ENCODE peak calls at places on chromosomes 5 and 9, in nine cellular contexts. V, G, K, D, M, A, F, Q and P are unnamed samples.

GRCh38 chr5:83035373-83036170 is 41.6 kb downstream of the TMEM167A start:
- DNase-seq in F (no peak), K (no peak), D (no peak), A (peak), V (peak), Q (no peak), M (no peak), G (no peak), P (no peak)

GRCh38 chr5:155850411-155850810 is 476.6 kb upstream of the SGCD start:
- DNase-seq in F (no peak), Q (no peak), K (no peak), A (no peak), D (no peak), G (no peak), V (no peak), M (no peak), P (no peak)

GRCh38 chr5:22852807-22853670 is at the start of gene CDH12:
- DNase-seq in M (no peak), V (peak), K (peak), A (peak), G (peak), Q (peak), F (peak), D (no peak), P (no peak)

GRCh38 chr9:112848316-112849151 is 42.1 kb downstream of the SLC46A2 start:
- DNase-seq in M (no peak), Q (no peak), K (no peak), G (peak), A (no peak), F (peak), V (no peak), D (no peak), P (no peak)

GRCh38 chr5:66415208-66415607 is 181.0 kb upstream of the MAST4 start:
- DNase-seq in A (no peak), D (no peak), G (peak), M (no peak), Q (no peak), F (no peak), V (no peak), K (no peak), P (no peak)

GRCh38 chr5:120479066-120479465 is 15.0 kb downstream of the PRR16 start:
- DNase-seq in D (no peak), F (no peak), Q (no peak), K (no peak), V (no peak), M (no peak), A (no peak), G (no peak), P (no peak)

GRCh38 chr9:88818495-88819201 is 172.6 kb upstream of the S1PR3 start:
- DNase-seq in F (no peak), G (peak), K (no peak), A (peak), D (no peak), M (no peak), V (no peak), Q (no peak), P (no peak)

GRCh38 chr9:16996901-16997491 is 126.5 kb upstream of the BNC2 start:
- DNase-seq in G (peak), Q (no peak), D (no peak), F (no peak), K (no peak), V (no peak), M (no peak), A (no peak), P (no peak)

GRCh38 chr5:142466195-142466951 is 141.6 kb upstream of the SPRY4 start:
- DNase-seq in K (no peak), A (no peak), M (no peak), Q (no peak), V (no peak), G (peak), F (no peak), D (no peak), P (no peak)

GRCh38 chr9:93909242-93909616 is 45.9 kb downstream of the BARX1 start:
- DNase-seq in D (no peak), K (no peak), V (no peak), A (no peak), G (no peak), M (no peak), F (no peak), Q (no peak), P (no peak)

GRCh38 chr9:81562221-81563019 is 126.9 kb downstream of the TLE1 start:
- DNase-seq in G (no peak), Q (no peak), F (no peak), V (peak), A (no peak), D (no peak), M (no peak), K (peak), P (peak)

GRCh38 chr5:53364098-53364497 is 116.3 kb upstream of the FST start:
- DNase-seq in D (no peak), G (peak), A (no peak), K (no peak), Q (no peak), V (no peak), F (no peak), M (no peak), P (no peak)

GRCh38 chr9:132411091-132411508 is 1.1 kb downstream of the CFAP77 start:
- DNase-seq in M (no peak), K (peak), V (peak), D (peak), F (peak), G (peak), A (peak), Q (peak), P (no peak)

GRCh38 chr9:131476777-131477345 is 25.9 kb upstream of the POMT1 start:
- DNase-seq in K (no peak), A (no peak), G (no peak), M (no peak), V (no peak), Q (no peak), D (no peak), F (no peak), P (peak)

GRCh38 chr9:15373201-15373530 is 49.5 kb upstream of the SNAPC3 start:
- DNase-seq in F (no peak), V (no peak), A (no peak), K (no peak), Q (no peak), D (no peak), M (no peak), G (no peak), P (no peak)

GRCh38 chr5:9951861-9952260 is 297.8 kb downstream of the ATPSCKMT start:
- DNase-seq in G (no peak), D (no peak), Q (no peak), F (no peak), V (no peak), A (no peak), K (no peak), M (no peak), P (no peak)

GRCh38 chr5:109829331-109829730 is 139.6 kb downstream of the MAN2A1 start:
- DNase-seq in V (no peak), A (no peak), G (no peak), D (no peak), M (no peak), K (no peak), Q (no peak), F (no peak), P (no peak)

GRCh38 chr5:139393497-139394122 is 1.3 kb downstream of the PROB1 start:
- DNase-seq in A (no peak), F (peak), K (no peak), Q (no peak), D (no peak), V (no peak), G (no peak), M (no peak), P (no peak)

GRCh38 chr5:149932445-149933350 is 11.9 kb downstream of the PDE6A start:
- DNase-seq in A (peak), F (peak), Q (no peak), K (no peak), G (no peak), M (no peak), D (peak), V (peak), P (no peak)

GRCh38 chr9:78369644-78370219 is 72.8 kb downstream of the PSAT1 start:
- DNase-seq in A (peak), K (peak), M (no peak), D (peak), Q (peak), V (peak), G (peak), F (peak), P (peak)

GRCh38 chr5:100758306-100758705 is 144.8 kb downstream of the ST8SIA4 start:
- DNase-seq in K (no peak), M (no peak), G (no peak), V (no peak), Q (no peak), D (no peak), A (no peak), F (no peak), P (no peak)

GRCh38 chr9:114674076-114674797 is 7.8 kb downstream of the TEX48 start:
- DNase-seq in A (no peak), Q (no peak), G (no peak), M (no peak), F (no peak), K (no peak), V (no peak), D (no peak), P (no peak)

GRCh38 chr5:92409131-92409530 is 1026.0 kb upstream of the ARRDC3 start:
- DNase-seq in G (no peak), V (no peak), F (no peak), A (no peak), D (no peak), K (no peak), Q (no peak), M (no peak), P (no peak)

GRCh38 chr9:135363556-135363955 is 116.0 kb upstream of the PPP1R26 start:
- DNase-seq in D (no peak), F (no peak), Q (no peak), A (no peak), V (no peak), K (no peak), M (no peak), G (no peak), P (no peak)

GRCh38 chr5:82620957-82621600 is 342.9 kb upstream of the RPS23 start:
- DNase-seq in M (no peak), K (no peak), G (no peak), F (no peak), Q (no peak), V (no peak), D (no peak), A (no peak), P (no peak)

GRCh38 chr5:43973318-43973717 is 370.3 kb downstream of the NNT start:
- DNase-seq in Q (no peak), G (peak), A (no peak), V (no peak), F (no peak), K (no peak), D (no peak), M (no peak), P (no peak)
- TF ChIP-seq CTCF in Q (no peak), G (no peak), A (no peak), V (no peak), F (no peak), K (no peak), D (no peak), M (no peak), P (no peak)

GRCh38 chr5:169221519-169221918 is 79.4 kb downstream of the SLIT3 start:
- DNase-seq in A (no peak), G (no peak), M (no peak), Q (no peak), D (no peak), V (no peak), K (no peak), F (no peak), P (no peak)

GRCh38 chr5:169222934-169223594 is 77.9 kb downstream of the SLIT3 start:
- DNase-seq in V (no peak), D (no peak), Q (no peak), A (no peak), M (no peak), K (no peak), F (no peak), G (no peak), P (no peak)

GRCh38 chr5:169225830-169226356 is 75.0 kb downstream of the SLIT3 start:
- DNase-seq in M (no peak), A (no peak), D (no peak), V (no peak), F (no peak), K (no peak), G (no peak), Q (no peak), P (no peak)

GRCh38 chr5:169226904-169227303 is 74.0 kb downstream of the SLIT3 start:
- DNase-seq in D (no peak), G (no peak), K (no peak), F (no peak), M (no peak), A (no peak), V (no peak), Q (no peak), P (no peak)

GRCh38 chr5:169223595-169223953 is 77.4 kb downstream of the SLIT3 start:
- DNase-seq in G (no peak), V (no peak), M (no peak), A (no peak), K (no peak), D (no peak), Q (no peak), F (no peak), P (no peak)
- TF ChIP-seq CTCF in G (no peak), V (no peak), M (no peak), A (no peak), K (no peak), D (no peak), Q (no peak), F (no peak), P (no peak)

GRCh38 chr5:137114529-137114928 is 384.6 kb downstream of the SPOCK1 start:
- DNase-seq in Q (no peak), A (no peak), M (no peak), V (no peak), G (no peak), K (no peak), F (no peak), D (peak), P (no peak)
- TF ChIP-seq CTCF in Q (no peak), A (no peak), M (no peak), V (no peak), G (no peak), K (no peak), F (no peak), D (no peak), P (no peak)

DNA sequence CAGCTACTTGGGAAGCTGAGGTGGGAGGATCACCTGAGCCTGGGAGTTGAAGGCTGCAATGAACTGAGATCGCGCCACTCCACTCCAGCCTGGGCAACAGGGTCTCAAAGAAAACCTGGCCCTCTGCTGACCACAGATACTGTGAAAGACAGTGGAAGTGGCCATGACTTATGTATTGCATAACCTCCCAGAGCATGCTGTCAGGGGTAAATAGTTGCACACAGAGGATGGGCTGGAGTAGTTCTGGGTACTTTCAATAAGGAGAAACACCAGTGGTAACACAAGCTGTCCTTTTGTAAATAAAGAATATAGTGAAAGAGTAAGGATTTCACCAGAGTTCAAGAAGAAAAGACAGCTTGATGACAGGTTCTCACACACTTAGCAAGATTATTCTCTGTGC is 1.8 kb downstream of the ACER2 start:
- DNase-seq in M (no peak), D (no peak), F (no peak), A (no peak), V (no peak), G (peak), Q (no peak), K (no peak), P (no peak)
- TF ChIP-seq CTCF in M (no peak), D (no peak), F (no peak), A (no peak), V (no peak), G (no peak), Q (no peak), K (no peak), P (no peak)

DNA sequence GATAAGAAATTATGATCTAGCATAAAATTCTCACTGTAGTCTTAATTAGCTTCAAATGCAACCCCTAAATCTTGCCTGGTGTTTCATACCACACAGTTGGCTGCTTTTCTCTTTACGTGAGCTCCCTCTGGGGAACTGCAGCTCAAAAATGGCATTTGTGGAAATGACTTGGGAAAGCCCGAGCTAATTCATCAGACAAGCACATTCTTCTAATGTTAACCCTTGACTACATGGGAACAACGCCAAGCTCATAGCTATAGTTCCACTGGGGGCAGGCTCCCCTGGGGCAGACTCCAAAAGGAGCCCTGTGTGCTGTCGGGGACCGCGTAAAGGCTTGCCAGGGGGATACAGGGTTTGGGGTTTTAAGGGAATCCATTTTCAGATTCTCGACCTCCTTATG is 301.3 kb upstream of the DAP start:
- DNase-seq in D (no peak), A (no peak), V (no peak), K (no peak), G (no peak), F (no peak), M (no peak), Q (no peak), P (no peak)
- TF ChIP-seq CTCF in D (no peak), A (no peak), V (no peak), K (no peak), G (no peak), F (no peak), M (no peak), Q (no peak), P (no peak)

GRCh38 chr9:26850995-26851394 is 41.6 kb downstream of the CAAP1 start:
- DNase-seq in Q (no peak), K (no peak), V (no peak), G (no peak), M (no peak), A (no peak), D (no peak), F (no peak), P (no peak)

DNA sequence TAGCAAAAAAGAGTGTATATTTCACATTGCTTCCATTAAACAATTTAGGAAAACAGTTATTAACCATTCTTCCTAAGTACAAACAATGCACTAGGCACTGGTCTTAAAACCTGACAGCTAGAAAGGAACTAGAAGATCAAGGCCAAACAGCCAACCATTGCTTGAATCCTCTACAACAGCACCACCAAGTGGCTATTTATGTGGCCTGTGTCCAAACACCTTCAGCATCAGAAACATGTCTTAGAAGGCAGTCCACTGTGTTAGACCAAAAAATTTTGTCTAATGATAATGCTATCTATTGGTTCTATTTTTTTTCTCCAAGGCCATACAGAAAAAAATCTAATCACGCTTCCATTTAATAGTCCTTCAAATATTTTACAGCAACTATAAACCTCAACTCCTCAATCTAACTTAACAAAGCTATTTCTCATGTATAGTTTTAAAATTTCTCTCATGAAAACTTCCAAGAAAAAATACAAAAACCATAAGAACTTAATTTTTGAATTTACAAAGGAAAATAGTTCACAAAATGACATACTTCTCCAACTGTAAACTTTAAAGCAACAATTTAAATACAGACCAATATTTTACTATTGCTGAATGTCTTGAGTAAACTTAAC is 36.1 kb downstream of the CAAP1 start:
- DNase-seq in Q (peak), A (peak), M (no peak), G (peak), D (peak), V (peak), K (peak), F (peak), P (no peak)
- TF ChIP-seq CTCF in Q (peak), A (peak), M (no peak), G (peak), D (peak), V (peak), K (peak), F (peak), P (no peak)

DNA sequence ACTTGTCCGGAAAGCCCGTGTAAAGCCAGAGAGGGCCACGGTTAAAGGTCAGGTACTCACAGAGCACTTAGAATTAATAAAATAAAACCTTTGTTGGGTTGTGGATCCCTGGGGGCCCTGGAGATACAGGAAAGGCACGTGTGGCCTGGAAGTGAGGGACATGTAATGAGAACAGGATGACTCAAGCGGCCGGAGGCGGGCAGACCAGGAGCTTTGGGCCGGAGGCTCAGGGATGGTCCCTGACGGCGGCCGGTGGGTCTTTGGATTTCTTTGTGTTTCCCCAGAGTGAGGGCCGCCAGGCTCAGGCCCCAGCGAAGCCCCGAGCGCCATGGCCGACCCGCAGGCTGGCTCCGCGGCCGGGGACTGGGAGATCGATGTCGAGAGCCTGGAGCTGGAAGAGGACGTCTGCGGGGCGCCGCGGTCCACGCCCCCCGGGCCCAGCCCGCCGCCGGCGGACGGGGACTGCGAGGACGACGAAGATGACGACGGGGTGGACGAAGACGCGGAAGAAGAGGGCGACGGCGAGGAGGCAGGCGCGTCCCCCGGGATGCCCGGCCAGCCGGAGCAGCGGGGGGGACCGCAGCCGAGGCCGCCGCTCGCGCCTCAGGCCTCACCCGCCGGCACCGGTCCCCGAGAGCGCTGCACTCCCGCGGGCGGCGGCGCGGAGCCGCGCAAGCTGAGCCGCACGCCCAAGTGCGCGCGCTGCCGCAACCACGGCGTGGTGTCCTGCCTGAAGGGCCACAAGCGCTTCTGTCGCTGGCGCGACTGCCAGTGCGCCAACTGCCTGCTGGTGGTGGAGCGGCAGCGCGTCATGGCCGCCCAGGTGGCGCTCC is 1.3 kb downstream of the DMRT2 start:
- DNase-seq in D (peak), V (peak), F (peak), Q (no peak), G (no peak), A (peak), K (no peak), M (no peak), P (no peak)
- TF ChIP-seq CTCF in D (peak), V (no peak), F (no peak), Q (peak), G (no peak), A (peak), K (no peak), M (no peak), P (no peak)